ENCODE peak calls at places on chromosome 9, in seven cellular contexts. S is effector memory CD4-positive, alpha-beta T cell; L is endodermal cell; Z is heart left ventricle; V is tibial nerve; W is foreskin keratinocyte; G is brain microvascular endothelial cell. N is an unnamed sample.

GRCh38 chr9:129060991-129061390 is 19.9 kb upstream of the DOLPP1 start:
- DNase-seq in V (no peak), W (no peak), Z (no peak), L (no peak), G (no peak), S (no peak), N (no peak)

GRCh38 chr9:34010979-34011378 is 37.7 kb downstream of the UBAP2 start:
- DNase-seq in S (no peak), Z (no peak), V (no peak), W (no peak), G (no peak), L (no peak), N (no peak)

GRCh38 chr9:89497181-89497963 is 541 bp downstream of the SEMA4D start:
- DNase-seq in W (no peak), L (peak; percentile 74), Z (no peak), V (no peak), S (no peak), G (no peak), N (no peak)

GRCh38 chr9:5510360-5510931 is at the start of gene PDCD1LG2:
- DNase-seq in W (peak; percentile 76), L (no peak), V (no peak), S (no peak), Z (no peak), G (peak; percentile 56), N (no peak)

GRCh38 chr9:16626577-16627130 is 243.8 kb downstream of the BNC2 start:
- DNase-seq in Z (no peak), L (peak; percentile 79), V (no peak), S (no peak), W (peak; percentile 32), G (peak; percentile 89), N (peak; percentile 32)

GRCh38 chr9:38331141-38331540 is 61.4 kb upstream of the ALDH1B1 start:
- DNase-seq in W (no peak), G (no peak), Z (no peak), L (peak; percentile 20), V (no peak), S (no peak), N (no peak)

GRCh38 chr9:33852216-33852826 is 35.4 kb downstream of the UBE2R2 start:
- DNase-seq in V (peak; percentile 65), S (peak; percentile 22), G (peak; percentile 43), Z (peak; percentile 70), L (peak; percentile 76), W (no peak), N (peak; percentile 81)

GRCh38 chr9:846852-847251 is 5.4 kb downstream of the DMRT1 start:
- DNase-seq in L (peak; percentile 68), W (peak; percentile 22), V (no peak), S (no peak), Z (no peak), G (no peak), N (no peak)

GRCh38 chr9:96148634-96149138 is 153.3 kb downstream of the HSD17B3 start:
- DNase-seq in Z (no peak), W (peak; percentile 13), G (no peak), V (no peak), S (no peak), L (no peak), N (no peak)

GRCh38 chr9:133464638-133465037 is 4.9 kb downstream of the CACFD1 start:
- DNase-seq in W (no peak), S (no peak), V (no peak), Z (no peak), G (no peak), L (no peak), N (no peak)

GRCh38 chr9:1274334-1274733 is 224.2 kb downstream of the DMRT2 start:
- DNase-seq in S (no peak), W (no peak), V (no peak), G (no peak), Z (no peak), L (no peak), N (no peak)

GRCh38 chr9:123065191-123065590 is 31.7 kb downstream of the GPR21 start:
- DNase-seq in Z (no peak), S (no peak), G (peak; percentile 12), L (no peak), W (no peak), V (no peak), N (no peak)

GRCh38 chr9:126612329-126612812 is 1.4 kb upstream of the LMX1B start:
- DNase-seq in V (no peak), G (no peak), Z (peak; percentile 25), S (no peak), W (no peak), L (peak; percentile 75), N (no peak)

GRCh38 chr9:100478192-100478591 is 5.2 kb downstream of the TMEFF1 start:
- DNase-seq in S (no peak), L (no peak), Z (no peak), V (no peak), G (no peak), W (no peak), N (no peak)

GRCh38 chr9:133135193-133135745 is 14.2 kb upstream of the RALGDS start:
- DNase-seq in S (peak; percentile 69), L (no peak), W (peak; percentile 93), Z (peak; percentile 79), V (no peak), G (peak; percentile 83), N (peak; percentile 51)

GRCh38 chr9:137705906-137706305 is 87.1 kb downstream of the EHMT1 start:
- DNase-seq in G (no peak), Z (no peak), S (no peak), V (no peak), L (no peak), W (no peak), N (no peak)
- H3K27ac ChIP-seq in G (no peak overlapping the region), Z (no peak overlapping the region), S (no peak overlapping the region), V (no peak overlapping the region), L (no peak overlapping the region), W (no peak overlapping the region), N (no peak overlapping the region)

GRCh38 chr9:12775373-12775962 is 648 bp downstream of the LURAP1L start:
- DNase-seq in Z (no peak), W (no peak), G (peak; percentile 8), S (no peak), V (no peak), L (no peak), N (no peak)

GRCh38 chr9:12776775-12777055 is 1.9 kb downstream of the LURAP1L start:
- DNase-seq in G (peak; percentile 77), Z (no peak), S (no peak), L (no peak), W (peak; percentile 73), V (no peak), N (no peak)

GRCh38 chr9:12775963-12776774 is 1.3 kb downstream of the LURAP1L start:
- DNase-seq in Z (peak; percentile 87), W (peak; percentile 86), V (peak; percentile 62), L (peak; percentile 93), G (peak; percentile 88), S (no peak), N (peak; percentile 89)

GRCh38 chr9:12778389-12778788 is 3.6 kb downstream of the LURAP1L start:
- DNase-seq in G (no peak), S (no peak), W (no peak), L (no peak), Z (no peak), V (no peak), N (no peak)

DNA sequence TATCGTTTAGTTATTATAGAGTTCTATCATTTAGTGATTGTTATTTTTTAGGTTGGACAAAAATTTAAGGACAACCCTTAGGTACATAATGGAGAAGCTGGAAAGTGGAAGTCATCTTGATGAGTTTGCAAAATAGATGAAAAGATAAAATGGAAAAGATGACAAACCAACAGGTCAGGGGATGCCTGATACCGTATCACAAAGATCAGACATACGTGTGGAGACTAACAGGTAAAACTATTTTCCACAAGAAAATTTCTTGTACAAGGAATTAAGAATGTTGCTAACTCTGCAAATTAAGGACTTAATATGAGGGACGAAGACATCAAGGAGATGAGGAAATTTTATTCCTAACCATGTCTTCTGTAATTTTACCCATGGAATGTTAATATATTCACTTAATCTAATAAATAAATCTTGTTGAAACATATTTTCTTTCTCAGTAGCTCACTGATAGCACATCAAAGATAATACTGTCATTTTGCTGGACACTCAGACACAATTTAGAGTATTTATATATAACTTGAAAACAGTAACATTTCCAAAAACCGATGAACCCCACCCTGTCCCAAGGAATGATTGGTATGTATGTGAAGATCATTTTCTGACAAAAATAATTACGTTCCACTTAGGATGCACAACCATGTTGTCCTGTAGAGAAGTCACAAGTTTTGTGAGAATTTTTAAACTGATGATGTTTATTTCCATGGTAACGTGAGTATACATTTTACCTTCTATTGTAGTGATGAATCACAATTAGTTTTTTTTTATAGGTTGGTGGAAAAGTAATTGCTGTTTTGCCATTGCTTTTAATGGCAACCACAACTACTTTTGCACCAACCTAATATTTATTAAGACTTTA is 2.6 kb downstream of the LURAP1L start:
- DNase-seq in Z (no peak), V (no peak), G (no peak), W (peak; percentile 39), S (no peak), L (no peak), N (no peak)
- H3K27ac ChIP-seq in Z (peak overlapping the region; percentile 87), V (peak overlapping the region; percentile 86), G (peak overlapping the region; percentile 90), W (peak overlapping the region; percentile 84), S (no peak overlapping the region), L (no peak overlapping the region), N (peak overlapping the region; percentile 97)

GRCh38 chr9:35521708-35522107 is 31.8 kb downstream of the RUSC2 start:
- DNase-seq in V (no peak), W (no peak), S (no peak), Z (peak; percentile 48), L (no peak), G (peak; percentile 54), N (peak; percentile 87)

GRCh38 chr9:35522189-35522588 is 32.3 kb downstream of the RUSC2 start:
- DNase-seq in Z (no peak), G (no peak), V (no peak), S (no peak), W (no peak), L (no peak), N (no peak)

GRCh38 chr9:35520404-35520790 is 30.5 kb downstream of the RUSC2 start:
- DNase-seq in Z (no peak), L (no peak), G (no peak), V (no peak), S (no peak), W (no peak), N (no peak)

GRCh38 chr9:35519697-35520403 is 29.9 kb downstream of the RUSC2 start:
- DNase-seq in G (no peak), L (no peak), S (no peak), W (no peak), Z (no peak), V (no peak), N (no peak)

GRCh38 chr9:35522725-35523124 is 32.8 kb downstream of the RUSC2 start:
- DNase-seq in Z (no peak), V (no peak), L (no peak), W (no peak), G (no peak), S (no peak), N (no peak)
- H3K27ac ChIP-seq in Z (peak overlapping the region; percentile 83), V (peak overlapping the region; percentile 87), L (no peak overlapping the region), W (no peak overlapping the region), G (no peak overlapping the region), S (no peak overlapping the region), N (peak overlapping the region; percentile 84)

DNA sequence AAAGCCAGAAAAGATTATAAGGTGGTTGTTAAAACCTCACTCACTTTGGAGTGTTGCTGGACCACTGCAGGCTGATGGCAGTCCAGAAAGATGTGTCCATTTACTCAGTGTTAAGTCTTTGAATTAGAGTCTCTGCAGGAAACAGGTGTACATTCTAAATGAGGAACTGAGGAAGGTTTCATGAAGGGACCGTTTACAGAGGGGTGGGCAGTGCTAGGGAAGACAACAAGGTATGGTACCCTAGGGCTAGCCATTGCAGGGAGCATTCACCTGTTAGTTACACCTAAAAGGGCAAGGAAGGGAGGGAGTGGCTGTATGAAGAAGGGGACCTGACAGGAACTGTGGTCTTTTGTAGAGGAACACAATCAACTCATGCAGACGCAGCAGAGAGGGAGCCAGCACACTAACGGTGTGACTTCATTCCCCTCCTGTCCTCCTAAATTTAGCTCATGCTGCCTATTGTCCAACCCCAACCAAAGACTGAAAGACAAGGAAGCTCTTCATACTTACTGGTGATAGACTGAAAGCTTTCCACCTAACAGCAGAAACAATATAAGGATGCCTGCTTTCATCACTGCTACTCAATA is 32.2 kb upstream of the PAX5 start:
- DNase-seq in G (no peak), Z (no peak), V (no peak), W (no peak), L (no peak), S (no peak), N (no peak)
- H3K27ac ChIP-seq in G (no peak overlapping the region), Z (no peak overlapping the region), V (no peak overlapping the region), W (no peak overlapping the region), L (no peak overlapping the region), S (no peak overlapping the region), N (no peak overlapping the region)